ENCODE peak calls at places on chromosomes 13 and 19, in six cellular contexts. Q, V, J, H, E and I are unnamed samples.

GRCh38 chr19:44968670-44969069 is 13.5 kb downstream of the CLPTM1 start:
- DNase-seq in Q (no peak), V (no peak), J (no peak), H (no peak), E (no peak), I (no peak)

GRCh38 chr19:17826508-17827056 is 5.3 kb upstream of the INSL3 start:
- DNase-seq in Q (no peak), V (no peak), J (no peak), H (no peak), E (no peak), I (no peak)

GRCh38 chr19:41226053-41226873 is 7.2 kb downstream of the AXL start:
- DNase-seq in Q (peak), V (no peak), J (no peak), H (peak), E (peak), I (peak)

GRCh38 chr19:19539738-19540703 is 2.0 kb downstream of the CILP2 start:
- DNase-seq in Q (no peak), V (no peak), J (peak), H (no peak), E (peak), I (no peak)

GRCh38 chr13:97710797-97711196 is 242.7 kb upstream of the IPO5 start:
- DNase-seq in Q (no peak), V (no peak), J (no peak), H (no peak), E (no peak), I (no peak)

GRCh38 chr13:95787356-95788099 is 110.6 kb downstream of the DNAJC3 start:
- DNase-seq in Q (no peak), V (no peak), J (no peak), H (no peak), E (peak), I (no peak)

GRCh38 chr13:113045214-113046007 is 60.2 kb upstream of the F7 start:
- DNase-seq in Q (no peak), V (no peak), J (no peak), H (no peak), E (no peak), I (no peak)

GRCh38 chr13:105814219-105814901 is 721.1 kb downstream of the EFNB2 start:
- DNase-seq in Q (no peak), V (no peak), J (no peak), H (no peak), E (no peak), I (no peak)

GRCh38 chr19:8196271-8196908 is 12.8 kb upstream of the CERS4 start:
- DNase-seq in Q (no peak), V (no peak), J (no peak), H (no peak), E (no peak), I (no peak)

GRCh38 chr13:101875717-101876393 is 423.4 kb downstream of the ITGBL1 start:
- DNase-seq in Q (peak), V (peak), J (peak), H (no peak), E (peak), I (peak)